ENCODE peak calls at places on chromosome 1, in four cellular contexts. One of them, this sample, is unnamed.

GRCh38 chr1:156896490-156897033 is 3.0 kb downstream of the PEAR1 start:
- DNase-seq in effector memory CD4-positive, alpha-beta T cell: no peak
- DNase-seq in A549: peak; percentile 96
- DNase-seq in IMR-90: peak; percentile 92
- DNase-seq in this sample: no peak

GRCh38 chr1:25195835-25196234 is 36.5 kb downstream of the SYF2 start:
- DNase-seq in effector memory CD4-positive, alpha-beta T cell: no peak
- DNase-seq in A549: no peak
- DNase-seq in IMR-90: no peak
- DNase-seq in this sample: no peak

GRCh38 chr1:116853680-116854191 is 56.0 kb upstream of the PTGFRN start:
- DNase-seq in effector memory CD4-positive, alpha-beta T cell: no peak
- DNase-seq in A549: peak; percentile 69
- DNase-seq in IMR-90: peak; percentile 65
- DNase-seq in this sample: peak; percentile 58

GRCh38 chr1:1462318-1462966 is 9.1 kb upstream of the ATAD3B start:
- DNase-seq in IMR-90: no peak
- DNase-seq in effector memory CD4-positive, alpha-beta T cell: no peak
- DNase-seq in A549: no peak
- DNase-seq in this sample: no peak

GRCh38 chr1:111948209-111949131 is 41.0 kb downstream of the KCND3 start:
- DNase-seq in effector memory CD4-positive, alpha-beta T cell: no peak
- DNase-seq in A549: no peak
- DNase-seq in IMR-90: no peak
- DNase-seq in this sample: no peak

GRCh38 chr1:154407021-154407865 is 2.1 kb downstream of the IL6R start:
- DNase-seq in A549: no peak
- DNase-seq in IMR-90: no peak
- DNase-seq in effector memory CD4-positive, alpha-beta T cell: no peak
- DNase-seq in this sample: no peak

GRCh38 chr1:240491156-240491555 is 120.8 kb downstream of the GREM2 start:
- DNase-seq in IMR-90: peak; percentile 80
- DNase-seq in effector memory CD4-positive, alpha-beta T cell: no peak
- DNase-seq in A549: no peak
- DNase-seq in this sample: no peak

GRCh38 chr1:79469121-79469520 is 462.6 kb upstream of the ADGRL4 start:
- DNase-seq in A549: no peak
- DNase-seq in effector memory CD4-positive, alpha-beta T cell: no peak
- DNase-seq in IMR-90: no peak
- DNase-seq in this sample: no peak

GRCh38 chr1:198922638-198923430 is 284.0 kb downstream of the PTPRC start:
- DNase-seq in IMR-90: no peak
- DNase-seq in effector memory CD4-positive, alpha-beta T cell: no peak
- DNase-seq in A549: no peak
- DNase-seq in this sample: no peak

GRCh38 chr1:67597336-67597735 is 87.7 kb upstream of the GADD45A start:
- DNase-seq in A549: no peak
- DNase-seq in IMR-90: peak; percentile 34
- DNase-seq in effector memory CD4-positive, alpha-beta T cell: no peak
- DNase-seq in this sample: no peak

DNA sequence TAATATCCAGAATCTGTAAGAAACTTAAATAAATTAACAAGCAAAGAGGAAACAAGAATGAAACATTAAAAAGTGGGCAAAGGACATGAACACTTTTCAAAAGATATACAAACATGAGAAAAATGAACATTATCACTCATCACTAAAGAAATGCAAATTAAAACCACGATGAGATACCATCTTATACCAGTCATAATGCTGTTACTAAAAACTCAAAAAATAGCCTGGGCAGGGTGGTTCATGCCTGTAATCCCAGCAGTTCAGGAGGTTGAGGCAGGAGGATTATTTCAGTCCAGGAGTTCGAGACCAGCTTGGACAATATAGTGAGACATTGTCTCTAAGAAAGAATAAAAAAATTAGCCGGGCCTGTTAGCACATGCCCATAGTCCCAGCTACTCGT is 6.1 kb downstream of the ZNF124 start:
- DNase-seq in IMR-90: no peak
- DNase-seq in A549: no peak
- DNase-seq in effector memory CD4-positive, alpha-beta T cell: no peak
- DNase-seq in this sample: no peak
- H3K9me3 ChIP-seq in IMR-90: peaks cover 5% of the 10 kb centered on the region
- H3K9me3 ChIP-seq in A549: peaks cover 82% of the 10 kb centered on the region
- H3K9me3 ChIP-seq in effector memory CD4-positive, alpha-beta T cell: peaks cover 19% of the 10 kb centered on the region
- H3K9me3 ChIP-seq in this sample: no peaks in the 10 kb centered on the region

GRCh38 chr1:31326461-31326860 is 29.6 kb downstream of the ZCCHC17 start:
- DNase-seq in A549: no peak
- DNase-seq in IMR-90: no peak
- DNase-seq in effector memory CD4-positive, alpha-beta T cell: no peak
- DNase-seq in this sample: no peak

GRCh38 chr1:31324992-31325391 is 28.2 kb downstream of the ZCCHC17 start:
- DNase-seq in effector memory CD4-positive, alpha-beta T cell: no peak
- DNase-seq in IMR-90: no peak
- DNase-seq in A549: no peak
- DNase-seq in this sample: no peak

GRCh38 chr1:31324093-31324492 is 27.3 kb downstream of the ZCCHC17 start:
- DNase-seq in A549: no peak
- DNase-seq in effector memory CD4-positive, alpha-beta T cell: no peak
- DNase-seq in IMR-90: no peak
- DNase-seq in this sample: no peak

DNA sequence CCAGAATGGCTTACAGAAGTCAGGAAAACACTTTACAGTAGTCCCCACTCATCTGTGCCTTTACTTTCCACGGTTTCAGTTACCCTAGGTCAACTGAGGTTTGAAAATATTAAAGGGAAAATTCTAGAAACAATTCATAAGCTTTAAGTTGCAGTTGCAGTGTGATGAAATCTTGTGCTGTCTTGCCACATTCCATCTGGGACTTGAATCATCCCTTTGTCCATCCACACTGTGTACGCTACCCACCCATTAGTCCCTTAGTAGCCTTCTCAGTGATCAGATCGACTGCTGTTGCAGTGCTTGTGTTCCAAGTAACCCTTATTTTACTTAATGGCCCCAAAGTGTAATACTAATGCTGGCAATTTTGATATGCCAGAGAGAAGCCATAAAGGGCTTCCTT is 30.5 kb downstream of the ZCCHC17 start:
- DNase-seq in A549: no peak
- DNase-seq in effector memory CD4-positive, alpha-beta T cell: no peak
- DNase-seq in IMR-90: peak; percentile 66
- DNase-seq in this sample: no peak
- H3K27ac ChIP-seq in A549: no peak overlapping the region
- H3K27ac ChIP-seq in effector memory CD4-positive, alpha-beta T cell: no peak overlapping the region
- H3K27ac ChIP-seq in IMR-90: no peak overlapping the region
- H3K27ac ChIP-seq in this sample: no peak overlapping the region

GRCh38 chr1:39933956-39934941 is 20.7 kb upstream of the MFSD2A start:
- DNase-seq in effector memory CD4-positive, alpha-beta T cell: no peak
- DNase-seq in A549: peak; percentile 48
- DNase-seq in IMR-90: peak; percentile 91
- DNase-seq in this sample: no peak

GRCh38 chr1:39940253-39940652 is 14.7 kb upstream of the MFSD2A start:
- DNase-seq in effector memory CD4-positive, alpha-beta T cell: no peak
- DNase-seq in IMR-90: no peak
- DNase-seq in A549: no peak
- DNase-seq in this sample: no peak

GRCh38 chr1:39940980-39941871 is 13.7 kb upstream of the MFSD2A start:
- DNase-seq in IMR-90: no peak
- DNase-seq in effector memory CD4-positive, alpha-beta T cell: no peak
- DNase-seq in A549: no peak
- DNase-seq in this sample: no peak

GRCh38 chr1:39936724-39937491 is 18.0 kb upstream of the MFSD2A start:
- DNase-seq in A549: no peak
- DNase-seq in effector memory CD4-positive, alpha-beta T cell: no peak
- DNase-seq in IMR-90: no peak
- DNase-seq in this sample: no peak

GRCh38 chr1:39938856-39939255 is 16.1 kb upstream of the MFSD2A start:
- DNase-seq in A549: no peak
- DNase-seq in IMR-90: no peak
- DNase-seq in effector memory CD4-positive, alpha-beta T cell: no peak
- DNase-seq in this sample: no peak
- H3K9me3 ChIP-seq in A549: peaks cover 5% of the 10 kb centered on the region
- H3K9me3 ChIP-seq in IMR-90: no peaks in the 10 kb centered on the region
- H3K9me3 ChIP-seq in effector memory CD4-positive, alpha-beta T cell: no peaks in the 10 kb centered on the region
- H3K9me3 ChIP-seq in this sample: no peaks in the 10 kb centered on the region

DNA sequence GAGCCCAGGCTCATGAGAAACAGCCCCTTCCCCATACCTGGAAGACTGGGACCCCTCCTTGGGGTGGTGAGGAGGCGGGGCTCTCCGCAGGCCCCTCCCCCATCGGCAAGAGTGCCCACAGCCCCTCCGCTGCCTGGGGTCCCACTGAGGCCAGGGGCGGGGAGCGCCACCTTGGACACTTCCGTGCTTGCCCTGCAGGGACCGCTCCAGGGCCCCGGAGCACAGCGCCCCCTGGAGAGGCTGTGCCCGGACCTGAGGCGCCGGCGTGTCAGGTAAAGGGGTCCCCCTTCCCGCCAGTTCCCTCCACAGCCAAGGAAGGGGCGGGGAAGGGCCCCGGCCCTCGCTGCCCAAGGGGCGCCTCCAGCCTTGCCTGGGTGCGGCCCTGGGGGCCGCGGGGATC is 21.5 kb downstream of the INAVA start:
- DNase-seq in A549: no peak
- DNase-seq in IMR-90: no peak
- DNase-seq in effector memory CD4-positive, alpha-beta T cell: no peak
- DNase-seq in this sample: peak; percentile 54
- H3K27ac ChIP-seq in A549: no peak overlapping the region
- H3K27ac ChIP-seq in IMR-90: no peak overlapping the region
- H3K27ac ChIP-seq in effector memory CD4-positive, alpha-beta T cell: no peak overlapping the region
- H3K27ac ChIP-seq in this sample: no peak overlapping the region

GRCh38 chr1:4674676-4675075 is 20.3 kb downstream of the AJAP1 start:
- DNase-seq in effector memory CD4-positive, alpha-beta T cell: no peak
- DNase-seq in A549: no peak
- DNase-seq in IMR-90: no peak
- DNase-seq in this sample: no peak

GRCh38 chr1:4673494-4673893 is 19.1 kb downstream of the AJAP1 start:
- DNase-seq in IMR-90: no peak
- DNase-seq in A549: no peak
- DNase-seq in effector memory CD4-positive, alpha-beta T cell: no peak
- DNase-seq in this sample: no peak

GRCh38 chr1:4668738-4669700 is 14.6 kb downstream of the AJAP1 start:
- DNase-seq in A549: peak; percentile 16
- DNase-seq in IMR-90: no peak
- DNase-seq in effector memory CD4-positive, alpha-beta T cell: no peak
- DNase-seq in this sample: no peak

GRCh38 chr1:4674117-4674516 is 19.7 kb downstream of the AJAP1 start:
- DNase-seq in IMR-90: no peak
- DNase-seq in A549: no peak
- DNase-seq in effector memory CD4-positive, alpha-beta T cell: no peak
- DNase-seq in this sample: no peak

GRCh38 chr1:4671828-4672227 is 17.4 kb downstream of the AJAP1 start:
- DNase-seq in IMR-90: no peak
- DNase-seq in A549: no peak
- DNase-seq in effector memory CD4-positive, alpha-beta T cell: no peak
- DNase-seq in this sample: no peak
- H3K9me3 ChIP-seq in IMR-90: peaks cover 38% of the 10 kb centered on the region
- H3K9me3 ChIP-seq in A549: peaks cover 7% of the 10 kb centered on the region
- H3K9me3 ChIP-seq in effector memory CD4-positive, alpha-beta T cell: no peaks in the 10 kb centered on the region
- H3K9me3 ChIP-seq in this sample: peaks cover 4% of the 10 kb centered on the region

DNA sequence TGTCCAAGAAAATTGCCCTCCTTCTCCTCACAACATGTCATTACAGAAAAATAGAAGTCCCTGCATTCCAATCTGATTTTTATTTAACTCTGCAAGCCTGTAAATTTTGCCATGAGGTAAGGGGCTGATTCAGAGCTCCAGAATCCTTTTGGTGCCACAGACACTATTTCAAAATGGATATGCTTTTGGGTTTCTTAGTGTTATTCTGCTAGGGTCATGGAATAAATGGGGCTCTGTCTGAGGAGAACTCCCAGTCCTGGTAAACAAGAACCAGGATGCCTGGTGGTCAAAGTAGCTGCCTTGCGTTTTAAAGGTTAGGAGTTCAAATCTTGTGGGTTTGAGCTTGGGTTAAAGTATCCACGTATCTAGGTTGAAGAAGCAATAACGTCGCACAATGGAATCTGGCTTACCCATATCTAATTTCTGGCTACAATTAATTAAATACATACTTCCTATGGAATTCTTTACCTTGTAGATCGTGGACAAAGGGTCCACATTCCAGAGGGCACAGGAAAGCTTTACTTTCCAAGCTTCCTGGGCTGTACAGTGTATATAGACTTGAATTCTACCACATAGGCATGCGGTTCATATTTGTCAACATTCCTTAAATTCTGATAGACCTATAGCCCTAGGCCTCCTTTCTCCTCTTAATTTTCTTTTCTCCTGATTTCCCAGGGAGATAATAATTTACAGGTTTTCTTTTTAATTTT is 98.0 kb upstream of the CDC42BPA start:
- DNase-seq in effector memory CD4-positive, alpha-beta T cell: no peak
- DNase-seq in A549: no peak
- DNase-seq in IMR-90: peak; percentile 60
- DNase-seq in this sample: no peak
- H3K27ac ChIP-seq in effector memory CD4-positive, alpha-beta T cell: no peak overlapping the region
- H3K27ac ChIP-seq in A549: no peak overlapping the region
- H3K27ac ChIP-seq in IMR-90: no peak overlapping the region
- H3K27ac ChIP-seq in this sample: no peak overlapping the region

DNA sequence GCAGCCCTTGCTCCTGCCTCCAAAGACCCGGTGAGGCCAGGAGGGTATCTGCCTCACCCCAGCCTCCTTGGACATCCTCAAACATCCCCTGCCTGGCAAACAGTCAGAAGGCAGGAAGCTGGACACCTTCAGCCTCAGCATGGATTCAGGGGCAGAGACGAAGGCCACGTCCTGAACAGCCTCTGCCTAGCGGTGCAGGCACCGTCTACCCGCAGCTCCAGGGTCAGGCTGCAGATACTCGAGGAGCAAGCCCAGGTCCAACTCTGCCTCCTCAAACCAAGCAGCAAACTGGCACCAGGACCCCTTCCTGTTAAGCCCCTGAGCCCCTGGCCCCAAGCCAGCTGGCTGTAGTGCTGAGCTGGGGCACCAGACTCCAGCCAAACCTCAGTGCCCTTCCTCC is 494.8 kb downstream of the NPHP4 start:
- DNase-seq in A549: no peak
- DNase-seq in effector memory CD4-positive, alpha-beta T cell: no peak
- DNase-seq in IMR-90: no peak
- DNase-seq in this sample: no peak
- H3K9me3 ChIP-seq in A549: no peaks in the 10 kb centered on the region
- H3K9me3 ChIP-seq in effector memory CD4-positive, alpha-beta T cell: no peaks in the 10 kb centered on the region
- H3K9me3 ChIP-seq in IMR-90: peaks cover 20% of the 10 kb centered on the region
- H3K9me3 ChIP-seq in this sample: no peaks in the 10 kb centered on the region